ENCODE peak calls at places on chromosomes 7 and 10, in ten cellular contexts. R is BJ, D is ACHN, S is T-helper 9 cell, N is ovary, X is Peyer's patch, W is mucosa of descending colon, Q is LoVo, U is PC-9, B is hypothalamus. I is an unnamed sample.

GRCh38 chr10:91528080-91528479 is 104.8 kb downstream of the PPP1R3C start:
- DNase-seq in X (no peak), N (no peak), Q (no peak), R (no peak), S (no peak), W (no peak), D (no peak), U (no peak), B (no peak), I (no peak)

GRCh38 chr7:41996381-41997035 is 240.5 kb downstream of the GLI3 start:
- DNase-seq in Q (no peak), D (peak), R (peak), N (no peak), U (no peak), W (no peak), B (no peak), S (no peak), X (no peak), I (peak)

GRCh38 chr7:32039000-32039756 is 31.0 kb downstream of the PDE1C start:
- DNase-seq in B (peak), R (no peak), N (no peak), Q (no peak), W (no peak), D (no peak), S (no peak), U (no peak), X (no peak), I (no peak)

GRCh38 chr7:53292341-53292740 is 256.9 kb downstream of the POM121L12 start:
- DNase-seq in R (no peak), S (no peak), D (no peak), U (no peak), B (no peak), W (no peak), X (no peak), Q (no peak), N (no peak), I (no peak)

GRCh38 chr7:66779669-66780408 is 39.3 kb downstream of the RABGEF1 start:
- DNase-seq in W (no peak), B (no peak), D (no peak), U (no peak), N (no peak), R (no peak), X (no peak), S (no peak), Q (no peak), I (no peak)

GRCh38 chr7:81857385-81857784 is 87.5 kb upstream of the HGF start:
- DNase-seq in Q (no peak), X (no peak), R (no peak), N (no peak), W (no peak), D (no peak), U (no peak), S (no peak), B (no peak), I (no peak)

GRCh38 chr10:100645111-100645510 is 100.3 kb upstream of the PAX2 start:
- DNase-seq in R (no peak), Q (no peak), U (no peak), B (no peak), N (no peak), D (no peak), S (no peak), X (no peak), W (no peak), I (no peak)

GRCh38 chr10:79239930-79240713 is 107.1 kb upstream of the PPIF start:
- DNase-seq in S (no peak), Q (no peak), R (no peak), D (no peak), B (no peak), X (no peak), N (no peak), W (no peak), U (peak), I (no peak)

GRCh38 chr7:157431173-157431950 is 94.6 kb downstream of the DNAJB6 start:
- DNase-seq in B (no peak), X (no peak), S (no peak), N (peak), R (no peak), Q (no peak), U (no peak), W (no peak), D (no peak), I (no peak)

I was measured in GM04504.